ENCODE peak calls at places on chromosomes 11 and 22, in seven cellular contexts. M, P, J, H, V, U and L are unnamed samples.
A peak's percentile ranks its signal among the peaks of the same experiment; 100 is the strongest.

GRCh38 chr11:102807921-102808320 is 10.0 kb upstream of the MMP1 start:
- DNase-seq in V (peak; percentile 43), P (no peak), M (no peak), J (no peak), H (no peak), U (no peak), L (no peak)

GRCh38 chr11:46050065-46050464 is 71.2 kb downstream of the PHF21A start:
- DNase-seq in U (no peak), J (peak; percentile 24), V (peak; percentile 93), P (no peak), M (peak; percentile 57), H (no peak), L (no peak)

GRCh38 chr11:94771390-94771789 is 3.2 kb downstream of the AMOTL1 start:
- DNase-seq in J (no peak), H (no peak), P (no peak), M (no peak), U (no peak), V (no peak), L (no peak)

GRCh38 chr11:122645847-122646246 is 9.7 kb upstream of the UBASH3B start:
- DNase-seq in M (no peak), P (no peak), H (no peak), V (peak; percentile 40), U (no peak), J (no peak), L (no peak)

GRCh38 chr11:122791836-122792235 is 46.5 kb upstream of the CRTAM start:
- DNase-seq in P (no peak), H (no peak), U (no peak), M (peak; percentile 30), V (peak; percentile 75), J (no peak), L (no peak)

GRCh38 chr11:58530236-58530635 is 22.3 kb upstream of the OR5B21 start:
- DNase-seq in P (no peak), U (no peak), M (no peak), H (no peak), J (no peak), V (no peak), L (peak; percentile 45)

GRCh38 chr11:44564653-44565007 is 833 bp upstream of the CD82 start:
- DNase-seq in J (no peak), P (peak; percentile 88), V (peak; percentile 84), H (peak; percentile 83), M (peak; percentile 53), U (peak; percentile 90), L (no peak)

GRCh38 chr11:22703561-22703960 is 37.1 kb downstream of the GAS2 start:
- DNase-seq in M (peak; percentile 15), P (no peak), H (no peak), J (no peak), V (peak; percentile 61), U (no peak), L (no peak)

GRCh38 chr11:104784684-104785460 is 113.4 kb downstream of the CASP12 start:
- DNase-seq in V (no peak), H (no peak), U (no peak), J (no peak), M (no peak), P (no peak), L (no peak)

GRCh38 chr11:110121204-110121603 is 28.0 kb downstream of the ZC3H12C start:
- DNase-seq in J (no peak), U (no peak), M (no peak), P (no peak), V (peak; percentile 74), H (no peak), L (no peak)

GRCh38 chr22:46972901-46973831 is 210.7 kb downstream of the TBC1D22A start:
- DNase-seq in P (no peak), M (no peak), J (no peak), U (no peak), H (no peak), V (no peak), L (no peak)

GRCh38 chr22:33438273-33438672 is 380.1 kb upstream of the SYN3 start:
- DNase-seq in M (peak; percentile 36), J (peak; percentile 23), U (no peak), V (peak; percentile 96), H (no peak), P (no peak), L (no peak)

GRCh38 chr11:19918302-19919049 is 205.8 kb downstream of the NAV2 start:
- DNase-seq in J (no peak), U (no peak), H (no peak), P (no peak), M (no peak), V (peak; percentile 83), L (no peak)

GRCh38 chr11:75276696-75277095 is 36.1 kb downstream of the TPBGL start:
- DNase-seq in M (no peak), V (no peak), U (peak; percentile 47), P (no peak), J (no peak), H (no peak), L (no peak)

GRCh38 chr11:46075168-46075567 is 46.1 kb downstream of the PHF21A start:
- DNase-seq in J (no peak), V (peak; percentile 77), P (no peak), M (peak; percentile 54), U (no peak), H (no peak), L (no peak)

DNA sequence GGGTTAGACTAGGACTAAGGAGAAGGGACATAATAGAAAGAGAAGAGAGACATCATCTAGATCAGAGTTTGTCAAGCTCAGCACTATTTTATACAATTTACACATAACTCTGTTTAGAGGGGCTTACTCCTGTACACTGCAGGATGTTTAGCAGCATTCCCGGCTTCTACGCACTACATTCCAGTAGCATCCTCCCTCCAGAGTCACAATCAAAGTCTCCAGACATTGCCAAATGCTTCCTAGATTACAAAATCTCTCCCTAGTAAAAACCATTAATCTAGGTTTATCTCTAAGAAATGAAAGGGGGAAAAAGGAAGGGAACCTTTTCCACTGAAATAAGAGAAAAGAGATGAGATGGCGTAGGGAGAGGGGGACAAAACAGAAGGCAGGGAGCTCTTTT is 4.0 kb downstream of the USP28 start:
- DNase-seq in P (no peak), M (no peak), V (peak; percentile 16), H (no peak), J (no peak), U (no peak), L (no peak)
- H3K27ac ChIP-seq in P (no peak overlapping the region), M (no peak overlapping the region), V (no peak overlapping the region), H (no peak overlapping the region), J (no peak overlapping the region), U (no peak overlapping the region), L (no peak overlapping the region)

GRCh38 chr11:34632105-34632780 is 11.3 kb downstream of the EHF start:
- DNase-seq in V (no peak), J (no peak), P (peak; percentile 51), M (no peak), H (no peak), U (no peak), L (no peak)

GRCh38 chr11:34631737-34632104 is 10.8 kb downstream of the EHF start:
- DNase-seq in M (no peak), H (peak; percentile 66), U (no peak), J (no peak), P (peak; percentile 71), V (no peak), L (no peak)

GRCh38 chr11:34636127-34636526 is 15.2 kb downstream of the EHF start:
- DNase-seq in H (no peak), V (no peak), M (no peak), U (no peak), P (no peak), J (no peak), L (no peak)

GRCh38 chr11:34633640-34633989 is 12.7 kb downstream of the EHF start:
- DNase-seq in J (no peak), P (no peak), U (no peak), M (no peak), H (no peak), V (no peak), L (no peak)

GRCh38 chr11:34633990-34634725 is 13.3 kb downstream of the EHF start:
- DNase-seq in M (no peak), P (no peak), H (no peak), J (no peak), U (no peak), V (peak; percentile 45), L (no peak)
- TF ChIP-seq CTCF in M (no peak), P (no peak), H (no peak), J (no peak), U (peak; percentile 15), V (no peak), L (no peak)

GRCh38 chr22:49747705-49748104 is 80.0 kb downstream of the BRD1 start:
- DNase-seq in V (no peak), H (no peak), J (no peak), P (no peak), U (no peak), M (no peak), L (no peak)

GRCh38 chr22:49748514-49748913 is 79.2 kb downstream of the BRD1 start:
- DNase-seq in J (no peak), U (no peak), M (no peak), P (no peak), V (no peak), H (no peak), L (no peak)

GRCh38 chr22:49746065-49746464 is 81.6 kb downstream of the BRD1 start:
- DNase-seq in M (no peak), P (no peak), J (no peak), V (no peak), U (no peak), H (no peak), L (no peak)

GRCh38 chr22:49749227-49749626 is 78.4 kb downstream of the BRD1 start:
- DNase-seq in P (no peak), V (no peak), U (no peak), H (no peak), J (no peak), M (no peak), L (no peak)

DNA sequence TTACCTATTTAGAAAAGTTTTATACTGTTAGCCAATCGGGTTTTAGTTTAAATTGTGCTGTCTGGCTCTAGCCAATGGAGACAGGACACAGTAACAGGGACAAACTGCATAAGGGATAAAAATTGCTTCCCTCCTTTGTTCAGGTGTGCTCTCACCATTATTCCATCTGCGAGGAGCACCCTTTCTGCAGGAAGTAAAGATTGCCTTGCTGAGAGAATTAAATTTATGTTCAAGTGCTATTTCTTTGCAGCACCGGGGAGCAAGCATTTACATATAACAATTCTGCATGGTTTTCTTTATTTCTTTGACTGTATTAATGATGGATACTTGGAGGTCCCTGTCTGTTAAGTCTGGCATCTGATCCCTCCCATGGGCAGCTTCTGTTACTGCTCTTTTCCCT is 80.5 kb downstream of the BRD1 start:
- DNase-seq in V (no peak), P (no peak), H (no peak), J (no peak), M (no peak), U (no peak), L (no peak)
- H3K9me3 ChIP-seq in V (no peaks in the 10 kb centered on the region), P (no peaks in the 10 kb centered on the region), H (peaks cover 50% of the 10 kb centered on the region), J (no peaks in the 10 kb centered on the region), M (peaks cover 14% of the 10 kb centered on the region), U (peaks cover 51% of the 10 kb centered on the region), L (peaks cover 36% of the 10 kb centered on the region)

GRCh38 chr22:19559324-19559811 is 35.2 kb upstream of the CLDN5 start:
- DNase-seq in H (no peak), V (no peak), P (no peak), M (no peak), J (no peak), U (no peak), L (no peak)

GRCh38 chr22:19559956-19560355 is 35.7 kb upstream of the CLDN5 start:
- DNase-seq in M (no peak), H (no peak), V (no peak), U (no peak), P (no peak), J (no peak), L (no peak)

GRCh38 chr22:19555651-19556050 is 31.4 kb upstream of the CLDN5 start:
- DNase-seq in H (no peak), U (peak; percentile 24), M (no peak), J (no peak), V (no peak), P (no peak), L (no peak)

GRCh38 chr22:19554834-19555404 is 30.7 kb upstream of the CLDN5 start:
- DNase-seq in J (no peak), M (no peak), P (no peak), H (peak; percentile 65), U (no peak), V (peak; percentile 10), L (no peak)

GRCh38 chr22:19556963-19557545 is 32.8 kb upstream of the CLDN5 start:
- DNase-seq in V (no peak), J (no peak), U (no peak), M (no peak), P (no peak), H (no peak), L (no peak)
- H3K27ac ChIP-seq in V (no peak overlapping the region), J (no peak overlapping the region), U (no peak overlapping the region), M (no peak overlapping the region), P (no peak overlapping the region), H (no peak overlapping the region), L (no peak overlapping the region)